ENCODE peak calls at places on chromosomes 7 and 10, in five cellular contexts. I is cardiac muscle cell, R is SJSA1, O is IMR-90, C is GM23338. Q is an unnamed sample.

GRCh38 chr10:133058267-133059092 is 29.2 kb upstream of the ADGRA1 start:
- DNase-seq in I (peak), C (no peak), O (no peak), R (no peak), Q (no peak)

GRCh38 chr7:5424689-5425506 is 1.3 kb upstream of the TNRC18 start:
- DNase-seq in C (peak), R (no peak), I (peak), O (peak), Q (peak)

GRCh38 chr7:84022686-84023308 is 171.8 kb downstream of the SEMA3A start:
- DNase-seq in C (no peak), O (peak), R (no peak), I (no peak), Q (no peak)

GRCh38 chr7:95511716-95512260 is 26.0 kb downstream of the ASB4 start:
- DNase-seq in O (peak), C (peak), I (peak), R (peak), Q (no peak)

GRCh38 chr10:71849461-71849908 is 1.6 kb downstream of the PSAP start:
- DNase-seq in I (no peak), C (no peak), O (no peak), R (no peak), Q (no peak)

GRCh38 chr10:76051007-76051936 is 619.8 kb downstream of the LRMDA start:
- DNase-seq in R (no peak), I (no peak), O (no peak), C (peak), Q (no peak)

GRCh38 chr10:31242902-31243301 is 76.1 kb upstream of the ZEB1 start:
- DNase-seq in I (peak), R (peak), O (peak), C (no peak), Q (peak)

GRCh38 chr10:613217-613616 is 76.3 kb downstream of the DIP2C start:
- DNase-seq in I (no peak), O (no peak), C (peak), R (no peak), Q (no peak)

GRCh38 chr10:5858811-5859210 is 30.9 kb downstream of the ANKRD16 start:
- DNase-seq in I (no peak), O (no peak), R (no peak), C (no peak), Q (no peak)

GRCh38 chr7:128164061-128164954 is 76.8 kb upstream of the LEP start:
- DNase-seq in R (peak), C (peak), I (peak), O (peak), Q (no peak)

GRCh38 chr7:14988941-14989340 is 86.4 kb upstream of the DGKB start:
- DNase-seq in O (no peak), C (no peak), R (no peak), I (no peak), Q (no peak)

GRCh38 chr10:114291516-114291915 is 52.5 kb downstream of the VWA2 start:
- DNase-seq in I (no peak), R (no peak), C (no peak), O (no peak), Q (no peak)

GRCh38 chr7:11835260-11835659 is 3.3 kb upstream of the THSD7A start:
- DNase-seq in C (peak), R (no peak), I (peak), O (peak), Q (no peak)

GRCh38 chr10:117673208-117673607 is 130.7 kb downstream of the EMX2 start:
- DNase-seq in C (no peak), I (no peak), R (no peak), O (no peak), Q (no peak)

GRCh38 chr7:45295222-45295621 is 137.6 kb downstream of the RAMP3 start:
- DNase-seq in O (no peak), I (no peak), C (no peak), R (no peak), Q (no peak)

GRCh38 chr10:125002423-125003145 is 60.7 kb downstream of the ZRANB1 start:
- DNase-seq in O (no peak), C (no peak), I (no peak), R (no peak), Q (no peak)

GRCh38 chr10:133009218-133009954 is 67.0 kb upstream of the CFAP46 start:
- DNase-seq in O (no peak), I (no peak), R (no peak), C (no peak), Q (peak)

GRCh38 chr10:113616244-113617074 is 47.4 kb downstream of the NRAP start:
- DNase-seq in R (no peak), O (no peak), I (no peak), C (peak), Q (no peak)

GRCh38 chr10:7738536-7739407 is 35.7 kb downstream of the ITIH2 start:
- DNase-seq in R (no peak), C (no peak), I (no peak), O (no peak), Q (no peak)
- H3K4me3 ChIP-seq in R (no peak), C (no peak), I (no peak), O (no peak), Q (no peak)

DNA sequence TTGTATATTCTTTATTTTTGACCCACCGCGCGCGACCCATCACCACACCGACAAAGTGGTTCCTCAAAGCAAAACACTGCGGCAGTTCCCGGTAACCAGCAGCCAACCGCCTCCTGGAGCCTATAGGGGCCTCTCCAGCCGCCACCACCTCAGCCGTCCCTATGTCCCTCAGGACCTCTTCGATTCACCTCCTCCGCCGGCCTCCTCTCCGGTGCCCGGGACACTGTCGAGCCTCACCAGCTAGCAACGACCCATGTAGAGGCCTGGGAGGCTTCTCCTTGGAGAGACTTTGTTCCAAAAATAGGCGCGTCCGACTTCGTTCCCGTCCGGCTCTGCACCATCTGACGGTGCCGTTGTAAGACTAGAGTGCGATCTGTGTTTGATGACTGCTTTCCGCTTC is 158.8 kb downstream of the HGF start:
- DNase-seq in C (peak), O (no peak), R (no peak), I (no peak), Q (peak)
- H3K27ac ChIP-seq in C (no peak), O (no peak), R (no peak), I (no peak), Q (no peak)

GRCh38 chr10:17010363-17011145 is 119.1 kb downstream of the CUBN start:
- DNase-seq in R (no peak), O (no peak), C (no peak), I (no peak), Q (no peak)

GRCh38 chr10:17006631-17007161 is 122.9 kb downstream of the CUBN start:
- DNase-seq in C (no peak), I (peak), O (peak), R (no peak), Q (peak)

GRCh38 chr10:17007836-17008235 is 121.8 kb downstream of the CUBN start:
- DNase-seq in I (peak), O (no peak), C (no peak), R (no peak), Q (no peak)

GRCh38 chr10:17007381-17007780 is 122.2 kb downstream of the CUBN start:
- DNase-seq in I (peak), O (no peak), R (no peak), C (no peak), Q (no peak)

DNA sequence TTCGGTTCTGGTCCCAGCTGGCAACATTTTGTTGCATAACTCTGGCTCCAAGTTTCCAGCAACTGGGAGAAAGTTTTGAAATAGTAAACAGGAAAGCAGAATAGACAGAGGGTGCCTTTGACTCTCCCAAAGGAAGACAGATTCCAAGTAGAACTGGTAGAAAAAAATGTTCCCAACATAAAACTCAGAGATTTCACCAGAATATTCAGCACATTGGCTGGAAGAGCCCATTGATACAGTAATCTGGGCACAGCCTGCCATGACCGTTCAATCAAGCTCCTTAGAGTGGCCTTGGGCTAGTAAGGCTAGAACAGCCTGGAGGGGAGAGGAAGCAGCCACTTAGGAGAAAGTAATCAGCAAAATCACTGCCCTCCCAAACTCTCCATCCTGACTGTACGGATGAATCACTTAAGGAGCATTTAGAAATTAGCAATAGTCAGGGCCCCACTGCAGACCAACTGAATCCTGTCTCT is 120.3 kb downstream of the CUBN start:
- DNase-seq in R (peak), I (peak), O (peak), C (no peak), Q (no peak)
- H3K4me3 ChIP-seq in R (no peak), I (no peak), O (no peak), C (no peak), Q (no peak)

GRCh38 chr7:157475601-157476000 is 138.8 kb downstream of the DNAJB6 start:
- DNase-seq in R (peak), I (no peak), C (no peak), O (no peak), Q (no peak)

GRCh38 chr7:157477550-157478212 is 140.9 kb downstream of the DNAJB6 start:
- DNase-seq in I (no peak), O (no peak), C (no peak), R (no peak), Q (no peak)

GRCh38 chr7:157476654-157477549 is 140.1 kb downstream of the DNAJB6 start:
- DNase-seq in C (no peak), I (no peak), O (no peak), R (no peak), Q (no peak)

GRCh38 chr7:157475095-157475494 is 138.3 kb downstream of the DNAJB6 start:
- DNase-seq in C (no peak), I (no peak), R (no peak), O (no peak), Q (no peak)

DNA sequence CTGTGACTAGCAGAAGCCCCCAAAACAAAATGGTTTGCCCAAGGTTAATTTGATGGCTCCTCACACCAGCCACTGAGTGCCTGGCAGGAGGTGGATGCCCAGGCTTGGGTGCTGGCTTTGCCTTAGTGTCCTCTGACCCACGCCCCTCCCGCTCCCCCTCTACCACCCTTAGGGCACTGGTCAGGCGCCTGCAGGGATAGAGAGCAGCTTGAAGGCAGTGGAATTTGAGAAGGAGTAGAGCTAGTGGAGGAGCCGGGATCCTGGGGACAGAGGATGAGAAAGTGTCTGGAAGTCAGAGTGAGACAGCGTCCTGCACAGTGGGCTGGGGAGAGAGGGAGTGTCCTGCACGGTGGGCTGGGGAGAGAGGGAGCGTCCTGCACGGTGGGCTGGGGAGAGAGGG is 139.4 kb downstream of the DNAJB6 start:
- DNase-seq in C (no peak), I (no peak), R (peak), O (no peak), Q (no peak)
- H3K27ac ChIP-seq in C (no peak), I (no peak), R (no peak), O (no peak), Q (no peak)

GRCh38 chr7:148503900-148504487 is 86.6 kb upstream of the C7orf33 start:
- DNase-seq in R (no peak), C (peak), O (peak), I (peak), Q (no peak)

GRCh38 chr7:148505955-148506354 is 84.6 kb upstream of the C7orf33 start:
- DNase-seq in C (no peak), R (no peak), O (no peak), I (no peak), Q (no peak)

GRCh38 chr7:148500978-148501377 is 89.6 kb upstream of the C7orf33 start:
- DNase-seq in I (no peak), O (no peak), C (no peak), R (no peak), Q (no peak)

DNA sequence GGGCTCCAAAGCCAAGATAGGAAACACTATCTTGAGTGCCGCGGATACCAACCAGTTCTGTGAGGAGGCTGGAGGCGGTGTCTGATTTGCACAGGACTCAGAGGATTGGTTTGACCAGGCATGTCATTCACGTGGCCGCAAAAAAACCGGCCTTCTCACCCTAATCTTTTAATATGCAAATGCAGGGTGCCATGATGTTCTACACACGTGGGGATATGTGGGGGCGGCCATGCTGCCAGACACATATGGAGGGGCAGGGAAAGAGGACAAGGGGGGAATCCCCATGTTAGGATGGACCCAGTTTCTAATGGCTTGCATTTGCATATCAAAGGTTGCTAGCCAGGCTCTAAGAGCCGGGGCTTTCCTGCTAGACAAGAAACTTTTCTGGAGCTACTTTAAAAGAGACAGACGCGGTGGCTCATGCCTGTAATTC is 88.8 kb upstream of the C7orf33 start:
- DNase-seq in I (peak), O (no peak), C (peak), R (no peak), Q (no peak)
- H3K4me3 ChIP-seq in I (peak), O (no peak), C (peak), R (no peak), Q (peak)

DNA sequence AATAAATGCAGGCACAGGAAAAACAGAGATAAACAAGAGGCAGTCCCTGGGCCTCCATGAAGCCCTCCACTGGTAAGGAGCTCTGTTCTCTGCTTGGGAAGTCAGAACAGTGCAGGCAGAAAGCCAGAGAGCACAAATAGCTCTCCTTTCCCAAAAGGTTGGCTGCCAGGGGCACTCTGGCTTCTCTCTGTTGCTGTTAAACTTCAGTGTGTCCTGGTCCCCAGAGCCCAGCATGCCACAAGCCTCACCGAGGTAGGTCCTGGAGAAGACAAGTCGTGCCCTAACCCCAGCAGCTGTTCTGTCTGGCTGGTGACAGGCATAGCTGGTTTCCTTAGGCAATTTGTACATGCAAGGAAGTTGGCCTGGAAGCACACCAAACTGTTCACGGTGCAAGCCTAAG is 17.3 kb downstream of the SLC16A12 start:
- DNase-seq in I (peak), O (no peak), R (no peak), C (no peak), Q (peak)
- H3K27ac ChIP-seq in I (peak), O (peak), R (peak), C (no peak), Q (peak)

DNA sequence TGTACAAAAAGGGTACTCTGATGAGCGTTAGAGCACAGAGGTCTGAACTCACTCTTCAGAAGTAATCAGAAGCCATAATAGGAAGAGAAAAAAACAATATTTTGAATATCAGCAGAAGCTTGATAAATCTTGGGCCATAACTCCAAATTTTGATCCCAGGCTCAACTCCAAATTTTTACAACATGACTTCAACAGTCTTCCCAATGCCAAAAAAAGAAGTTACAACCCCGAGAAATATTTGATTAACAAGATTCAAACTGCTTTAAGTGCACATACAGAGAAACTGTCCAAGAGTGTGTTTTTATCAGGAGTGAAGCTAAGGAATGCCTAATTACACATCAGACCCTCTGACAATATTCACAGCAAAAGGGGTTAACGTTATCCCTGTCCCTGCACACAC is 7.5 kb downstream of the MPP7 start:
- DNase-seq in C (no peak), O (no peak), I (no peak), R (no peak), Q (no peak)
- H3K4me3 ChIP-seq in C (no peak), O (no peak), I (no peak), R (no peak), Q (no peak)

DNA sequence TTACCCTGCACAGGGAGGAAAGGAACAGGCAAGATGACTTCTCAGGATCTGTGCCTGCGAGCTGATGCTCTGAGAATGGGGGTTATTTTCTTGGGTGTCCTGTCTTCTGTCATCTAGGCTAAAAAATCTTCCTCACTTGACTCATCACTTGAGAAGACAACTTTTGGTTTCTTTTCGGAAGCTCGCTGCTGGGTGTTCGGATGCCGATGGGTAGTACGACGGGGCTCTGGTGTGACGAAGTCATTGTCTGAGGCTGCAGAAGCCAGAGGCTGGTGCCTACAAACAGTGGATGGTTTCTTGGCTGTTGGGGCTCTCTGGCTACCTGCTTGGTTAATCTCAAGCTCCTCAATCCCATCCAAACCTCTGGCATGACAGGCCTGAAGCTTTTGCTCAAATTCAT is 92.2 kb downstream of the NPSR1 start:
- DNase-seq in R (no peak), I (no peak), C (no peak), O (no peak), Q (no peak)
- H3K27ac ChIP-seq in R (no peak), I (no peak), C (no peak), O (no peak), Q (no peak)

DNA sequence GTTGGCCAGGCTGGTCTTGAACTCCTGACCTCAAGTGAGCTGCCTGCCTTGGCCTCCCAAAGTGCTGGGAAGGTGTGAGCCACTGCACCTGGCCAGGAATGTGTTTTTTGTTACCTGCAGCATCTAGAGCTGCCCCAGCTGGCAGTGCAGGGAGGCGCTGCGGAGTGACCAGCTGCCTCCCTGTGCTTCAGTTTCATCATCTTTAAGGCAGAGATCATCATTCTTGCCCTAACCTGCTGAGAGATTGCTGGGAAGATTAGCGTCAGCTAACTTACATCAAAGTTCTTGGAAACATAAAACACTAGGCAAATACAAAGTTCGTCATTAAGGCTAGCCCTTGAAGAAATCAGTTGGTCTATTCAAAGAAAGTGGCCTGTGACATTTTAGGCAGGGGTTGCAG is 2.3 kb downstream of the ZNF282 start:
- DNase-seq in C (no peak), O (no peak), R (no peak), I (no peak), Q (no peak)
- H3K4me3 ChIP-seq in C (no peak), O (no peak), R (no peak), I (no peak), Q (no peak)

GRCh38 chr7:72446566-72447462 is 34.7 kb upstream of the CALN1 start:
- DNase-seq in O (no peak), C (peak), I (no peak), R (no peak), Q (no peak)

GRCh38 chr7:72445075-72445474 is 32.9 kb upstream of the CALN1 start:
- DNase-seq in R (no peak), C (no peak), I (no peak), O (no peak), Q (no peak)

GRCh38 chr7:72444023-72444776 is 32.1 kb upstream of the CALN1 start:
- DNase-seq in C (no peak), R (no peak), O (no peak), I (no peak), Q (no peak)

GRCh38 chr7:72446131-72446530 is 34.0 kb upstream of the CALN1 start:
- DNase-seq in I (no peak), O (no peak), C (no peak), R (no peak), Q (no peak)

GRCh38 chr7:72445580-72445979 is 33.4 kb upstream of the CALN1 start:
- DNase-seq in O (no peak), I (no peak), C (no peak), R (no peak), Q (no peak)
- H3K27ac ChIP-seq in O (no peak), I (no peak), C (no peak), R (no peak), Q (no peak)

Q was measured in heart right ventricle.